ENCODE peak calls at places on chromosomes 11 and 22, in six cellular contexts. One of them, this sample, is unnamed.

GRCh38 chr22:26835929-26836528 is 178.6 kb downstream of the MIAT start:
- DNase-seq in GM04504: peak
- DNase-seq in kidney epithelial cell: no peak
- DNase-seq in brain microvascular endothelial cell: peak
- DNase-seq in pons: no peak
- DNase-seq in HTR-8/SVneo: peak
- DNase-seq in this sample: no peak

GRCh38 chr22:23313791-23314567 is 133.7 kb downstream of the BCR start:
- DNase-seq in GM04504: no peak
- DNase-seq in pons: no peak
- DNase-seq in kidney epithelial cell: no peak
- DNase-seq in HTR-8/SVneo: no peak
- DNase-seq in brain microvascular endothelial cell: no peak
- DNase-seq in this sample: no peak

GRCh38 chr22:43001271-43002197 is 13.4 kb downstream of the PACSIN2 start:
- DNase-seq in brain microvascular endothelial cell: peak
- DNase-seq in GM04504: no peak
- DNase-seq in pons: peak
- DNase-seq in kidney epithelial cell: no peak
- DNase-seq in HTR-8/SVneo: no peak
- DNase-seq in this sample: no peak

GRCh38 chr11:10379433-10379832 is 74.6 kb downstream of the ADM start:
- DNase-seq in kidney epithelial cell: no peak
- DNase-seq in HTR-8/SVneo: no peak
- DNase-seq in pons: no peak
- DNase-seq in brain microvascular endothelial cell: no peak
- DNase-seq in GM04504: no peak
- DNase-seq in this sample: no peak

GRCh38 chr22:29071261-29072045 is 1.4 kb upstream of the KREMEN1 start:
- DNase-seq in pons: no peak
- DNase-seq in kidney epithelial cell: no peak
- DNase-seq in GM04504: no peak
- DNase-seq in HTR-8/SVneo: no peak
- DNase-seq in brain microvascular endothelial cell: no peak
- DNase-seq in this sample: no peak

GRCh38 chr11:76763573-76764348 is 19.4 kb upstream of the TSKU start:
- DNase-seq in brain microvascular endothelial cell: peak
- DNase-seq in GM04504: peak
- DNase-seq in kidney epithelial cell: no peak
- DNase-seq in HTR-8/SVneo: no peak
- DNase-seq in pons: peak
- DNase-seq in this sample: no peak

GRCh38 chr11:84780689-84781293 is 846.4 kb downstream of the DLG2 start:
- DNase-seq in kidney epithelial cell: no peak
- DNase-seq in HTR-8/SVneo: no peak
- DNase-seq in pons: peak
- DNase-seq in GM04504: peak
- DNase-seq in brain microvascular endothelial cell: peak
- DNase-seq in this sample: no peak

GRCh38 chr11:122069946-122070345 is 46.1 kb downstream of the BLID start:
- DNase-seq in HTR-8/SVneo: peak
- DNase-seq in pons: peak
- DNase-seq in brain microvascular endothelial cell: peak
- DNase-seq in GM04504: peak
- DNase-seq in kidney epithelial cell: peak
- DNase-seq in this sample: peak

GRCh38 chr11:19187101-19187500 is 14.7 kb downstream of the CSRP3 start:
- DNase-seq in HTR-8/SVneo: no peak
- DNase-seq in pons: no peak
- DNase-seq in kidney epithelial cell: no peak
- DNase-seq in brain microvascular endothelial cell: no peak
- DNase-seq in GM04504: no peak
- DNase-seq in this sample: no peak

GRCh38 chr22:49622241-49623105 is 205.2 kb downstream of the BRD1 start:
- DNase-seq in GM04504: no peak
- DNase-seq in pons: no peak
- DNase-seq in HTR-8/SVneo: no peak
- DNase-seq in kidney epithelial cell: no peak
- DNase-seq in brain microvascular endothelial cell: no peak
- DNase-seq in this sample: no peak

GRCh38 chr11:61760946-61761345 is 8.5 kb downstream of the MYRF start:
- DNase-seq in pons: peak
- DNase-seq in brain microvascular endothelial cell: no peak
- DNase-seq in GM04504: no peak
- DNase-seq in HTR-8/SVneo: no peak
- DNase-seq in kidney epithelial cell: no peak
- DNase-seq in this sample: peak

GRCh38 chr22:29251981-29252978 is 15.5 kb downstream of the RHBDD3 start:
- DNase-seq in GM04504: no peak
- DNase-seq in kidney epithelial cell: no peak
- DNase-seq in pons: no peak
- DNase-seq in brain microvascular endothelial cell: no peak
- DNase-seq in HTR-8/SVneo: no peak
- DNase-seq in this sample: no peak

GRCh38 chr22:26487996-26488395 is 4.3 kb downstream of the SRRD start:
- DNase-seq in HTR-8/SVneo: no peak
- DNase-seq in kidney epithelial cell: no peak
- DNase-seq in brain microvascular endothelial cell: no peak
- DNase-seq in pons: no peak
- DNase-seq in GM04504: no peak
- DNase-seq in this sample: peak

This sample was measured in posterior cingulate gyrus.